ENCODE peak calls at places on chromosome 10, in six cellular contexts. One of them, this sample, is unnamed.

GRCh38 chr10:67225226-67225625 is 299.4 kb downstream of the LRRTM3 start:
- DNase-seq in mammary epithelial cell: no peak
- DNase-seq in thyroid gland: no peak
- DNase-seq in T-helper 17 cell: no peak
- DNase-seq in Ammon's horn: no peak
- DNase-seq in Caki2: no peak
- DNase-seq in this sample: no peak

GRCh38 chr10:31675726-31676125 is 252.9 kb downstream of the ARHGAP12 start:
- DNase-seq in mammary epithelial cell: no peak
- DNase-seq in thyroid gland: no peak
- DNase-seq in T-helper 17 cell: no peak
- DNase-seq in Ammon's horn: no peak
- DNase-seq in Caki2: no peak
- DNase-seq in this sample: no peak

GRCh38 chr10:13193637-13194036 is 32.3 kb downstream of the MCM10 start:
- DNase-seq in mammary epithelial cell: no peak
- DNase-seq in thyroid gland: no peak
- DNase-seq in T-helper 17 cell: no peak
- DNase-seq in Ammon's horn: no peak
- DNase-seq in Caki2: no peak
- DNase-seq in this sample: no peak

GRCh38 chr10:987635-987905 is 664 bp upstream of the GTPBP4 start:
- DNase-seq in mammary epithelial cell: peak
- DNase-seq in thyroid gland: no peak
- DNase-seq in T-helper 17 cell: no peak
- DNase-seq in Ammon's horn: no peak
- DNase-seq in Caki2: no peak
- DNase-seq in this sample: peak

GRCh38 chr10:63901228-63901627 is 380.0 kb downstream of the REEP3 start:
- DNase-seq in mammary epithelial cell: no peak
- DNase-seq in thyroid gland: no peak
- DNase-seq in T-helper 17 cell: no peak
- DNase-seq in Ammon's horn: no peak
- DNase-seq in Caki2: no peak
- DNase-seq in this sample: no peak

GRCh38 chr10:13219685-13220670 is 14.2 kb downstream of the UCMA start:
- DNase-seq in mammary epithelial cell: peak
- DNase-seq in thyroid gland: peak
- DNase-seq in T-helper 17 cell: no peak
- DNase-seq in Ammon's horn: no peak
- DNase-seq in Caki2: peak
- DNase-seq in this sample: peak

GRCh38 chr10:91635401-91636400 is 2.8 kb upstream of the PPP1R3C start:
- DNase-seq in mammary epithelial cell: peak
- DNase-seq in thyroid gland: peak
- DNase-seq in T-helper 17 cell: no peak
- DNase-seq in Ammon's horn: peak
- DNase-seq in Caki2: peak
- DNase-seq in this sample: peak

GRCh38 chr10:110527731-110528171 is 30.0 kb downstream of the DUSP5 start:
- DNase-seq in mammary epithelial cell: no peak
- DNase-seq in thyroid gland: no peak
- DNase-seq in T-helper 17 cell: no peak
- DNase-seq in Ammon's horn: no peak
- DNase-seq in Caki2: no peak
- DNase-seq in this sample: peak

GRCh38 chr10:71912431-71912830 is 51.8 kb upstream of the CHST3 start:
- DNase-seq in mammary epithelial cell: no peak
- DNase-seq in thyroid gland: no peak
- DNase-seq in T-helper 17 cell: no peak
- DNase-seq in Ammon's horn: no peak
- DNase-seq in Caki2: no peak
- DNase-seq in this sample: no peak

GRCh38 chr10:125283831-125284614 is 123.7 kb upstream of the CTBP2 start:
- DNase-seq in mammary epithelial cell: no peak
- DNase-seq in thyroid gland: no peak
- DNase-seq in T-helper 17 cell: no peak
- DNase-seq in Ammon's horn: no peak
- DNase-seq in Caki2: no peak
- DNase-seq in this sample: no peak

GRCh38 chr10:6396652-6397051 is 183.4 kb downstream of the PRKCQ start:
- DNase-seq in mammary epithelial cell: peak
- DNase-seq in thyroid gland: no peak
- DNase-seq in T-helper 17 cell: no peak
- DNase-seq in Ammon's horn: no peak
- DNase-seq in Caki2: no peak
- DNase-seq in this sample: no peak

GRCh38 chr10:78165617-78166016 is 132.0 kb downstream of the RPS24 start:
- DNase-seq in mammary epithelial cell: no peak
- DNase-seq in thyroid gland: no peak
- DNase-seq in T-helper 17 cell: no peak
- DNase-seq in Ammon's horn: no peak
- DNase-seq in Caki2: peak
- DNase-seq in this sample: peak

GRCh38 chr10:123583639-123584418 is 82.3 kb upstream of the GPR26 start:
- DNase-seq in mammary epithelial cell: peak
- DNase-seq in thyroid gland: peak
- DNase-seq in T-helper 17 cell: no peak
- DNase-seq in Ammon's horn: peak
- DNase-seq in Caki2: peak
- DNase-seq in this sample: peak

GRCh38 chr10:103125323-103126267 is 67.5 kb downstream of the NT5C2 start:
- DNase-seq in mammary epithelial cell: no peak
- DNase-seq in thyroid gland: no peak
- DNase-seq in T-helper 17 cell: no peak
- DNase-seq in Ammon's horn: no peak
- DNase-seq in Caki2: no peak
- DNase-seq in this sample: no peak

GRCh38 chr10:17113889-17114288 is 15.7 kb downstream of the CUBN start:
- DNase-seq in mammary epithelial cell: peak
- DNase-seq in thyroid gland: no peak
- DNase-seq in T-helper 17 cell: no peak
- DNase-seq in Ammon's horn: peak
- DNase-seq in Caki2: no peak
- DNase-seq in this sample: no peak

GRCh38 chr10:21334891-21335696 is 190.4 kb downstream of the SKIDA1 start:
- DNase-seq in mammary epithelial cell: peak
- DNase-seq in thyroid gland: peak
- DNase-seq in T-helper 17 cell: no peak
- DNase-seq in Ammon's horn: no peak
- DNase-seq in Caki2: peak
- DNase-seq in this sample: peak

GRCh38 chr10:84293574-84294016 is 34.8 kb upstream of the CCSER2 start:
- DNase-seq in mammary epithelial cell: no peak
- DNase-seq in thyroid gland: no peak
- DNase-seq in T-helper 17 cell: no peak
- DNase-seq in Ammon's horn: no peak
- DNase-seq in Caki2: no peak
- DNase-seq in this sample: no peak

GRCh38 chr10:52106895-52107294 is 207.2 kb upstream of the DKK1 start:
- DNase-seq in mammary epithelial cell: no peak
- DNase-seq in thyroid gland: no peak
- DNase-seq in T-helper 17 cell: no peak
- DNase-seq in Ammon's horn: no peak
- DNase-seq in Caki2: no peak
- DNase-seq in this sample: no peak

GRCh38 chr10:114060456-114060855 is 16.8 kb downstream of the ADRB1 start:
- DNase-seq in mammary epithelial cell: no peak
- DNase-seq in thyroid gland: no peak
- DNase-seq in T-helper 17 cell: no peak
- DNase-seq in Ammon's horn: no peak
- DNase-seq in Caki2: no peak
- DNase-seq in this sample: no peak

GRCh38 chr10:44956717-44957706 is 2.6 kb upstream of the RASSF4 start:
- DNase-seq in mammary epithelial cell: no peak
- DNase-seq in thyroid gland: no peak
- DNase-seq in T-helper 17 cell: no peak
- DNase-seq in Ammon's horn: no peak
- DNase-seq in Caki2: no peak
- DNase-seq in this sample: no peak

GRCh38 chr10:79407397-79407796 is 38.0 kb downstream of the ZCCHC24 start:
- DNase-seq in mammary epithelial cell: no peak
- DNase-seq in thyroid gland: no peak
- DNase-seq in T-helper 17 cell: no peak
- DNase-seq in Ammon's horn: no peak
- DNase-seq in Caki2: no peak
- DNase-seq in this sample: no peak

GRCh38 chr10:35606423-35606822 is 1.3 kb downstream of the GJD4 start:
- DNase-seq in mammary epithelial cell: no peak
- DNase-seq in thyroid gland: no peak
- DNase-seq in T-helper 17 cell: no peak
- DNase-seq in Ammon's horn: no peak
- DNase-seq in Caki2: peak
- DNase-seq in this sample: no peak

GRCh38 chr10:6535365-6535764 is 44.7 kb downstream of the PRKCQ start:
- DNase-seq in mammary epithelial cell: no peak
- DNase-seq in thyroid gland: no peak
- DNase-seq in T-helper 17 cell: no peak
- DNase-seq in Ammon's horn: no peak
- DNase-seq in Caki2: no peak
- DNase-seq in this sample: no peak

GRCh38 chr10:63123963-63124362 is 9.2 kb upstream of the NRBF2 start:
- DNase-seq in mammary epithelial cell: no peak
- DNase-seq in thyroid gland: no peak
- DNase-seq in T-helper 17 cell: no peak
- DNase-seq in Ammon's horn: no peak
- DNase-seq in Caki2: no peak
- DNase-seq in this sample: no peak

GRCh38 chr10:62625484-62625883 is 179.0 kb upstream of the ADO start:
- DNase-seq in mammary epithelial cell: no peak
- DNase-seq in thyroid gland: no peak
- DNase-seq in T-helper 17 cell: no peak
- DNase-seq in Ammon's horn: no peak
- DNase-seq in Caki2: no peak
- DNase-seq in this sample: no peak

GRCh38 chr10:131722121-131722520 is 178.7 kb upstream of the PPP2R2D start:
- DNase-seq in mammary epithelial cell: no peak
- DNase-seq in thyroid gland: no peak
- DNase-seq in T-helper 17 cell: no peak
- DNase-seq in Ammon's horn: no peak
- DNase-seq in Caki2: no peak
- DNase-seq in this sample: no peak

GRCh38 chr10:4391683-4392082 is 434.3 kb upstream of the AKR1E2 start:
- DNase-seq in mammary epithelial cell: peak
- DNase-seq in thyroid gland: no peak
- DNase-seq in T-helper 17 cell: no peak
- DNase-seq in Ammon's horn: no peak
- DNase-seq in Caki2: peak
- DNase-seq in this sample: peak

GRCh38 chr10:124992462-124993344 is 50.8 kb downstream of the ZRANB1 start:
- DNase-seq in mammary epithelial cell: peak
- DNase-seq in thyroid gland: peak
- DNase-seq in T-helper 17 cell: no peak
- DNase-seq in Ammon's horn: peak
- DNase-seq in Caki2: peak
- DNase-seq in this sample: peak

GRCh38 chr10:129095980-129096339 is 371.1 kb upstream of the MGMT start:
- DNase-seq in mammary epithelial cell: no peak
- DNase-seq in thyroid gland: no peak
- DNase-seq in T-helper 17 cell: no peak
- DNase-seq in Ammon's horn: no peak
- DNase-seq in Caki2: no peak
- DNase-seq in this sample: no peak

GRCh38 chr10:13263591-13263990 is 29.4 kb upstream of the UCMA start:
- DNase-seq in mammary epithelial cell: no peak
- DNase-seq in thyroid gland: no peak
- DNase-seq in T-helper 17 cell: no peak
- DNase-seq in Ammon's horn: no peak
- DNase-seq in Caki2: no peak
- DNase-seq in this sample: no peak

GRCh38 chr10:29304259-29305030 is 15.6 kb downstream of the LYZL1 start:
- DNase-seq in mammary epithelial cell: peak
- DNase-seq in thyroid gland: peak
- DNase-seq in T-helper 17 cell: no peak
- DNase-seq in Ammon's horn: peak
- DNase-seq in Caki2: peak
- DNase-seq in this sample: peak

GRCh38 chr10:106043833-106044232 is 1120.7 kb downstream of the SORCS1 start:
- DNase-seq in mammary epithelial cell: no peak
- DNase-seq in thyroid gland: no peak
- DNase-seq in T-helper 17 cell: no peak
- DNase-seq in Ammon's horn: no peak
- DNase-seq in Caki2: peak
- DNase-seq in this sample: no peak

GRCh38 chr10:117994771-117995170 is 52.0 kb downstream of the RAB11FIP2 start:
- DNase-seq in mammary epithelial cell: no peak
- DNase-seq in thyroid gland: no peak
- DNase-seq in T-helper 17 cell: no peak
- DNase-seq in Ammon's horn: no peak
- DNase-seq in Caki2: no peak
- DNase-seq in this sample: no peak

GRCh38 chr10:133372507-133372906 is 647 bp downstream of the ECHS1 start:
- DNase-seq in mammary epithelial cell: no peak
- DNase-seq in thyroid gland: peak
- DNase-seq in T-helper 17 cell: no peak
- DNase-seq in Ammon's horn: no peak
- DNase-seq in Caki2: no peak
- DNase-seq in this sample: no peak

GRCh38 chr10:10869592-10869991 is 148.1 kb upstream of the CELF2 start:
- DNase-seq in mammary epithelial cell: no peak
- DNase-seq in thyroid gland: no peak
- DNase-seq in T-helper 17 cell: no peak
- DNase-seq in Ammon's horn: no peak
- DNase-seq in Caki2: peak
- DNase-seq in this sample: peak

GRCh38 chr10:77809336-77809735 is 117.2 kb downstream of the DLG5 start:
- DNase-seq in mammary epithelial cell: no peak
- DNase-seq in thyroid gland: peak
- DNase-seq in T-helper 17 cell: no peak
- DNase-seq in Ammon's horn: no peak
- DNase-seq in Caki2: no peak
- DNase-seq in this sample: no peak

GRCh38 chr10:115898242-115898641 is 374.8 kb downstream of the GFRA1 start:
- DNase-seq in mammary epithelial cell: no peak
- DNase-seq in thyroid gland: no peak
- DNase-seq in T-helper 17 cell: no peak
- DNase-seq in Ammon's horn: no peak
- DNase-seq in Caki2: no peak
- DNase-seq in this sample: no peak

This sample was measured in SW480.